ENCODE peak calls at places on chromosomes 4 and X, in six cellular contexts. A, X, K, B, P and T are unnamed samples.

GRCh38 chr4:113738251-113738650 is 23.3 kb downstream of the CAMK2D start:
- DNase-seq in B (no peak), A (peak; percentile 88), K (no peak), P (no peak), X (no peak), T (no peak)

GRCh38 chrX:6024204-6024603 is 204.5 kb downstream of the NLGN4X start:
- DNase-seq in K (no peak), P (no peak), X (no peak), A (no peak), B (no peak), T (no peak)

GRCh38 chr4:2408401-2408958 is 10.0 kb downstream of the ZFYVE28 start:
- DNase-seq in P (no peak), B (no peak), A (no peak), K (no peak), X (no peak), T (no peak)

GRCh38 chr4:155809835-155810234 is 51.0 kb downstream of the GUCY1B1 start:
- DNase-seq in P (no peak), X (no peak), B (peak; percentile 38), K (no peak), A (peak; percentile 95), T (no peak)

GRCh38 chr4:56414135-56414675 is 21.2 kb downstream of the PPAT start:
- DNase-seq in X (no peak), P (no peak), K (no peak), B (no peak), A (peak; percentile 33), T (no peak)

GRCh38 chrX:150587585-150588503 is 19.4 kb downstream of the MTM1 start:
- DNase-seq in P (no peak), B (peak; percentile 50), K (no peak), X (peak; percentile 39), A (peak; percentile 41), T (no peak)

GRCh38 chr4:80237992-80238391 is 28.5 kb upstream of the FGF5 start:
- DNase-seq in X (no peak), K (no peak), B (no peak), A (peak; percentile 85), P (no peak), T (no peak)

GRCh38 chrX:29948653-29949052 is 266.7 kb upstream of the MAGEB2 start:
- DNase-seq in P (no peak), A (peak; percentile 44), K (no peak), B (no peak), X (no peak), T (no peak)

GRCh38 chr4:141569141-141569540 is 67.2 kb upstream of the IL15 start:
- DNase-seq in X (no peak), P (no peak), B (no peak), K (no peak), A (peak; percentile 17), T (no peak)

GRCh38 chrX:27987862-27988646 is 6.8 kb upstream of the DCAF8L1 start:
- DNase-seq in A (no peak), K (no peak), B (no peak), X (no peak), P (no peak), T (no peak)

GRCh38 chr4:39037491-39037825 is 5.2 kb upstream of the TMEM156 start:
- DNase-seq in P (no peak), X (no peak), K (no peak), A (no peak), B (no peak), T (no peak)

GRCh38 chrX:71366674-71367256 is 608 bp downstream of the TAF1 start:
- DNase-seq in P (peak; percentile 38), A (peak; percentile 27), X (no peak), K (peak; percentile 43), B (peak; percentile 54), T (no peak)

GRCh38 chr4:188779586-188779985 is 640.3 kb downstream of the TRIML1 start:
- DNase-seq in K (no peak), A (peak; percentile 6), X (no peak), B (no peak), P (no peak), T (no peak)

GRCh38 chr4:112348488-112349158 is 51.5 kb downstream of the ALPK1 start:
- DNase-seq in B (no peak), P (peak; percentile 90), K (peak; percentile 73), X (no peak), A (peak; percentile 89), T (no peak)

GRCh38 chr4:24853142-24853541 is 57.8 kb downstream of the SOD3 start:
- DNase-seq in P (no peak), X (no peak), A (no peak), B (no peak), K (no peak), T (no peak)

GRCh38 chr4:109588176-109588575 is 28.1 kb downstream of the MCUB start:
- DNase-seq in B (no peak), X (no peak), K (no peak), A (no peak), P (no peak), T (no peak)

GRCh38 chr4:184937745-184938144 is 80.5 kb upstream of the HELT start:
- DNase-seq in A (no peak), P (no peak), K (no peak), X (no peak), B (no peak), T (no peak)

GRCh38 chr4:158211288-158211687 is 1.0 kb downstream of the TMEM144 start:
- DNase-seq in X (no peak), B (no peak), K (no peak), A (no peak), P (no peak), T (no peak)

GRCh38 chrX:40153335-40154221 is 55.8 kb upstream of the BCOR start:
- DNase-seq in A (peak; percentile 52), X (peak; percentile 71), P (peak; percentile 64), K (peak; percentile 66), B (peak; percentile 79), T (no peak)

DNA sequence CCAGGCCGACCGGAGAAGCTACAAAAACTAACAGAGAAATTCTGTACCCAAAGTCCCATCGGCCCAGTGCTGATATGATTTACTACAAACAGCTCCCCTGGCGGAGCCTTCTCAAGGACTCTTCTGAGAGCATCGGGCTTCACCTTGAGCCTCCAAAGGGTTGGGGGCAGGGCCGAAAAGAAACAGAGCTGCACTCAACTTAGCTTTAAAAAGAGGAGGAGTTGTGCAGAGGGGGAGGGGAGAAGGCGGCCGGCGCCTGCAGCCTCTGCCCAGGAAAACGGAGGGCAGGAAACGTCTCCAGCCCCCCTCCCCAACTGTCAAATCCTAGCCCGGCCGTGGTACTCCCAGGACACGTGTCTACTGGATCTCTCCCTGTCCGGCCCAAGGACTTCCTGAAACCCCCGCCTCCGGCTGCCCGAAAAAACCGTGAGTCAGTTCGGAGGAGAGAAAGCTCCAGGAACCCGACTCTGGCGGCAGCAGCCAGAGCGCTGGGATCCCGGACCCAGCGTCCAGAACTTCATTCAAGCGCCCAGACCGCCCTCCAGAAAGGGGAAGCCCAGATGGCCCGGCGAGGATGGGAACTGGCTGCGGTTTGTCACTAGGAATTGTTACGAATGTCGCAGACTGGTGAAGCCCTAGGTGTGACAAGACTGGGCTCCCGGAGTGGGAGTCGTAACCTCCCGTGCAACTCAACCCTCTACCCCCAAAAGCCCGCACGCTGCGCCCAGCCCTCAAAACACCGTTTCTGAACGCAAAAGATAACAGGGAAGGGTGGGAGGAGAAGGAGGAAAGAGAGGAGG is 1.0 kb downstream of the ADAMTS3 start:
- DNase-seq in P (peak; percentile 57), X (peak; percentile 86), B (peak; percentile 22), A (peak; percentile 81), K (peak; percentile 56), T (no peak)
- TF ChIP-seq CTCF in P (peak; percentile 36), X (peak; percentile 23), B (no peak), A (peak; percentile 39), K (no peak), T (peak; percentile 11)

GRCh38 chr4:139585468-139585867 is 29.4 kb upstream of the SETD7 start:
- DNase-seq in K (no peak), A (no peak), P (no peak), B (no peak), X (no peak), T (no peak)

GRCh38 chr4:139584784-139585183 is 28.8 kb upstream of the SETD7 start:
- DNase-seq in K (no peak), X (no peak), P (no peak), B (no peak), A (no peak), T (no peak)

GRCh38 chr4:139581096-139581495 is 25.1 kb upstream of the SETD7 start:
- DNase-seq in X (no peak), A (no peak), P (no peak), B (no peak), K (no peak), T (no peak)

GRCh38 chr4:139584019-139584418 is 28.0 kb upstream of the SETD7 start:
- DNase-seq in K (no peak), P (no peak), B (no peak), X (no peak), A (no peak), T (no peak)

DNA sequence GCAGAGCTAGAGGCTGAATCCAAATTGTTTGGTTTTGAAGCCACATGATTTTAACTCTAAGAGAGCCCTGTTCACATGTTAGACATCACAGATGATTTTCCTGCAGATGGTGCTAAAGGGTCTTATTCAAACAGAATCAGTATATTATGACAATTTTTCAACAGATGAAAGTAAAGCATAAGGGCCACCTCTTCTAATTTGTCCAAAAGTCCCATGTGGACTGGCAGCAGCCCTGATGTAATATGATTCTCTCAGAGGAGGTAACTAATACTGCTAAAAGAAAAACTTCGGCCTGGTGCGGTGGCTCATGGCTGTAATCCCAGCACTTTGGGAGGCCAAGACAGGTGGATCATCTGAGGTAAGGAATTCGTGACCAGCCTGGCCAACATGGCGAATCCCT is 26.0 kb upstream of the SETD7 start:
- DNase-seq in P (no peak), X (no peak), K (no peak), B (no peak), A (peak; percentile 61), T (no peak)
- TF ChIP-seq CTCF in P (no peak), X (no peak), K (no peak), B (peak; percentile 28), A (no peak), T (peak; percentile 9)

GRCh38 chr4:139658185-139658584 is 7.4 kb upstream of the MGST2 start:
- DNase-seq in X (no peak), P (no peak), K (no peak), B (no peak), A (no peak), T (no peak)

GRCh38 chr4:139654516-139654915 is 11.1 kb upstream of the MGST2 start:
- DNase-seq in B (no peak), K (no peak), A (no peak), X (no peak), P (no peak), T (no peak)

GRCh38 chr4:139651282-139652194 is 14.1 kb upstream of the MGST2 start:
- DNase-seq in A (peak; percentile 88), K (peak; percentile 82), P (peak; percentile 92), X (peak; percentile 94), B (peak; percentile 73), T (no peak)

GRCh38 chr4:139656614-139657486 is 8.8 kb upstream of the MGST2 start:
- DNase-seq in A (peak; percentile 73), X (peak; percentile 67), B (peak; percentile 68), K (no peak), P (peak; percentile 55), T (no peak)

GRCh38 chr4:139655116-139655515 is 10.5 kb upstream of the MGST2 start:
- DNase-seq in K (no peak), P (no peak), X (no peak), A (peak; percentile 49), B (peak; percentile 27), T (no peak)
- TF ChIP-seq CTCF in K (peak; percentile 57), P (peak; percentile 49), X (no peak), A (peak; percentile 50), B (peak; percentile 54), T (peak; percentile 40)

GRCh38 chr4:69532125-69532524 is 36.4 kb upstream of the UGT2B4 start:
- DNase-seq in X (no peak), P (no peak), K (no peak), B (no peak), A (no peak), T (no peak)
- TF ChIP-seq CTCF in X (no peak), P (no peak), K (no peak), B (no peak), A (no peak), T (no peak)